ENCODE peak calls at places on chromosome 11, in ten cellular contexts. W, N, L, C, J, M, Q, R, D and P are unnamed samples.

GRCh38 chr11:7115775-7116174 is 27.0 kb downstream of the RBMXL2 start:
- DNase-seq in J (no peak), W (no peak), C (no peak), L (no peak), M (no peak), D (no peak), R (peak), N (no peak), Q (peak), P (no peak)

GRCh38 chr11:122186439-122187080 is 70.5 kb upstream of the BLID start:
- DNase-seq in R (peak), N (no peak), J (no peak), M (no peak), Q (peak), W (no peak), L (peak), C (peak), D (no peak), P (no peak)

GRCh38 chr11:72676874-72677341 is 2.7 kb upstream of the PDE2A start:
- DNase-seq in C (peak), W (peak), L (peak), D (peak), J (no peak), N (peak), Q (peak), R (peak), M (peak), P (no peak)

GRCh38 chr11:102157219-102157618 is 47.0 kb downstream of the YAP1 start:
- DNase-seq in W (no peak), C (peak), J (no peak), R (peak), N (no peak), Q (peak), M (no peak), L (no peak), D (no peak), P (no peak)

GRCh38 chr11:123822022-123822421 is 15.9 kb upstream of the OR6M1 start:
- DNase-seq in R (no peak), C (no peak), N (no peak), J (no peak), D (peak), W (no peak), L (no peak), Q (peak), M (no peak), P (no peak)

GRCh38 chr11:2537896-2538855 is 93.4 kb downstream of the KCNQ1 start:
- DNase-seq in M (peak), N (no peak), R (no peak), L (no peak), W (no peak), C (no peak), D (no peak), Q (no peak), J (no peak), P (peak)

GRCh38 chr11:44865866-44866272 is 84.8 kb downstream of the TP53I11 start:
- DNase-seq in D (no peak), M (no peak), C (no peak), Q (no peak), R (no peak), N (no peak), J (no peak), L (no peak), W (no peak), P (no peak)

GRCh38 chr11:111367411-111368284 is 11.4 kb downstream of the POU2AF1 start:
- DNase-seq in M (no peak), Q (no peak), D (peak), L (no peak), C (no peak), W (no peak), R (no peak), J (no peak), N (no peak), P (no peak)

GRCh38 chr11:43802509-43802908 is 78.1 kb upstream of the ALKBH3 start:
- DNase-seq in C (no peak), R (peak), J (no peak), W (no peak), D (no peak), Q (peak), N (peak), M (no peak), L (no peak), P (no peak)
- TF ChIP-seq CTCF in C (peak), R (peak), J (no peak), W (no peak), D (peak), Q (peak), N (peak), M (peak), L (peak), P (peak)

DNA sequence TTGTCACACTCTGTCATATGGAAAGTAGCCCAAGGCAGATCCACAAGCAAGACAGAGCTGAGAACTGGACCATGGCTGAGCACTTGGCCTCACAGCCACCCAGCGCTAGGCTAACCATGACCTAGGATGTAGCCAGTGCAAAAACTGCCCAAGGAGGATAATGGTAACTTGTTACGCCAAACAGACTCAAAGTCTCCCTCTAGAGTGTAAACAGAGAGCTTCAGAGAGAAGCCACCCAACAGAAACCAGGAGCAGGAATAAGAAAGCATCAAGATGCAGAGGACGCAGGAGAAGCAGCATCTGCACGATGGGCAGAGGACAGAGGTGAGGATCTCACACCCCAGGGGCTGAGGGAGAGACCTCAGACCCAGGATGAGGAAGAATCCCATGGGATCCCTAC is 97.9 kb downstream of the RCN1 start:
- DNase-seq in C (no peak), D (no peak), M (no peak), R (no peak), L (no peak), W (no peak), N (no peak), Q (no peak), J (no peak), P (no peak)
- TF ChIP-seq CTCF in C (peak), D (peak), M (no peak), R (no peak), L (peak), W (no peak), N (peak), Q (peak), J (no peak), P (no peak)

GRCh38 chr11:66638177-66639065 is at the start of gene RBM4:
- DNase-seq in J (peak), Q (peak), L (peak), M (peak), C (peak), N (peak), D (peak), W (peak), R (peak), P (peak)
- TF ChIP-seq CTCF in J (no peak), Q (peak), L (peak), M (no peak), C (peak), N (peak), D (peak), W (no peak), R (peak), P (no peak)

GRCh38 chr11:81237139-81237538 is 1496.5 kb downstream of the FAM181B start:
- DNase-seq in M (no peak), R (peak), N (peak), D (peak), L (no peak), Q (peak), C (peak), W (no peak), J (no peak), P (no peak)
- TF ChIP-seq CTCF in M (peak), R (no peak), N (no peak), D (peak), L (no peak), Q (peak), C (peak), W (no peak), J (no peak), P (no peak)

GRCh38 chr11:42778193-42778592 is 533.6 kb upstream of the API5 start:
- DNase-seq in J (no peak), N (no peak), W (no peak), C (no peak), L (no peak), Q (no peak), R (no peak), M (no peak), D (no peak), P (no peak)
- TF ChIP-seq CTCF in J (no peak), N (no peak), W (peak), C (no peak), L (no peak), Q (no peak), R (no peak), M (no peak), D (no peak), P (no peak)

GRCh38 chr11:8333431-8334401 is 70.0 kb upstream of the LMO1 start:
- DNase-seq in N (no peak), C (peak), R (no peak), J (no peak), W (no peak), D (no peak), M (no peak), Q (no peak), L (no peak), P (peak)

GRCh38 chr11:8337115-8337386 is 73.4 kb upstream of the LMO1 start:
- DNase-seq in N (no peak), D (no peak), Q (no peak), L (no peak), W (no peak), M (no peak), R (no peak), J (no peak), C (no peak), P (no peak)

GRCh38 chr11:8335683-8336082 is 72.0 kb upstream of the LMO1 start:
- DNase-seq in D (no peak), C (peak), L (no peak), R (no peak), N (no peak), Q (no peak), M (no peak), J (no peak), W (no peak), P (no peak)

GRCh38 chr11:8336356-8337114 is 72.9 kb upstream of the LMO1 start:
- DNase-seq in N (no peak), W (no peak), R (no peak), C (no peak), Q (no peak), J (no peak), M (no peak), D (no peak), L (no peak), P (no peak)

DNA sequence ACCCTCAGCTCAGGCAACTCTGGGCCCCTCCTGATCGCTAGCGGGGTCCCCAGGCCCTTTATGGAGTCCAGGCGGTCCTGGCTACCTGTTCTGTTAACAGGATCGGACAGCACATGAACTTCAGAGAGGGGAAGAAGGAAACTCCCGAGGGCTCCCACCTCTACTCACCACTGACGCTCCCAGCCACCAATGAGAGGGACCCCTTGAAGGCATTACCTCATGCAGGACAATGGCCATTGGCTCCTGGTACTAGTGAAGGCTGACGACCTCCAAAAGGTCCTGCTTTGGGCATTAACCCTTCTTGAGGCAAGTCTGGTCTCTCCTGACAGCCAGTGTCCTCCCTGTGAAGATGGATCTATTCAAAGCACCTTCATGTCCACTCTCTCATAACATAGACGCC is 71.5 kb upstream of the LMO1 start:
- DNase-seq in W (no peak), M (no peak), N (no peak), Q (no peak), D (no peak), C (no peak), J (no peak), R (no peak), L (no peak), P (no peak)
- TF ChIP-seq CTCF in W (no peak), M (no peak), N (no peak), Q (no peak), D (no peak), C (no peak), J (no peak), R (no peak), L (no peak), P (no peak)

GRCh38 chr11:62143727-62144126 is 19.9 kb downstream of the INCENP start:
- DNase-seq in W (peak), D (no peak), C (no peak), M (no peak), R (no peak), L (no peak), Q (no peak), J (no peak), N (no peak), P (no peak)
- TF ChIP-seq CTCF in W (no peak), D (no peak), C (peak), M (no peak), R (peak), L (peak), Q (peak), J (no peak), N (no peak), P (no peak)